ENCODE peak calls at places on chromosomes 13 and 19, in five cellular contexts. J is H54, G is heart left ventricle, K is upper lobe of left lung, F is A549. Y is an unnamed sample.

GRCh38 chr13:32267836-32268439 is 47.2 kb downstream of the ZAR1L start:
- DNase-seq in K (no peak), G (no peak), J (no peak), F (no peak), Y (no peak)

GRCh38 chr19:46739290-46739771 is 6.5 kb upstream of the FKRP start:
- DNase-seq in K (no peak), J (no peak), F (no peak), G (peak; percentile 88), Y (no peak)

GRCh38 chr13:45196091-45196490 is 4.8 kb downstream of the KCTD4 start:
- DNase-seq in F (no peak), K (no peak), G (no peak), J (no peak), Y (no peak)

GRCh38 chr19:17205237-17206140 is 9.7 kb upstream of the USE1 start:
- DNase-seq in K (no peak), J (no peak), F (peak; percentile 57), G (peak; percentile 71), Y (no peak)

GRCh38 chr19:10811391-10812111 is 24.5 kb downstream of the TMED1 start:
- DNase-seq in G (no peak), K (no peak), F (no peak), J (no peak), Y (no peak)

GRCh38 chr19:18629166-18630088 is 7.4 kb upstream of the KLHL26 start:
- DNase-seq in F (no peak), K (no peak), G (no peak), J (no peak), Y (peak; percentile 82)

GRCh38 chr19:21451187-21451586 is 54.2 kb upstream of the ZNF429 start:
- DNase-seq in J (no peak), G (no peak), F (no peak), K (no peak), Y (no peak)

GRCh38 chr19:44051654-44052402 is at the start of gene ZNF223:
- DNase-seq in J (peak; percentile 74), G (peak; percentile 94), F (peak; percentile 98), K (peak; percentile 88), Y (peak; percentile 96)

GRCh38 chr13:108214511-108215383 is 589 bp downstream of the LIG4 start:
- DNase-seq in G (peak; percentile 60), K (peak; percentile 49), F (no peak), J (no peak), Y (no peak)

GRCh38 chr19:6479836-6480398 is 1.7 kb downstream of the DENND1C start:
- DNase-seq in J (no peak), F (no peak), G (no peak), K (no peak), Y (no peak)

GRCh38 chr13:28528388-28528787 is 33.5 kb upstream of the FLT1 start:
- DNase-seq in J (no peak), K (no peak), F (no peak), G (no peak), Y (no peak)

DNA sequence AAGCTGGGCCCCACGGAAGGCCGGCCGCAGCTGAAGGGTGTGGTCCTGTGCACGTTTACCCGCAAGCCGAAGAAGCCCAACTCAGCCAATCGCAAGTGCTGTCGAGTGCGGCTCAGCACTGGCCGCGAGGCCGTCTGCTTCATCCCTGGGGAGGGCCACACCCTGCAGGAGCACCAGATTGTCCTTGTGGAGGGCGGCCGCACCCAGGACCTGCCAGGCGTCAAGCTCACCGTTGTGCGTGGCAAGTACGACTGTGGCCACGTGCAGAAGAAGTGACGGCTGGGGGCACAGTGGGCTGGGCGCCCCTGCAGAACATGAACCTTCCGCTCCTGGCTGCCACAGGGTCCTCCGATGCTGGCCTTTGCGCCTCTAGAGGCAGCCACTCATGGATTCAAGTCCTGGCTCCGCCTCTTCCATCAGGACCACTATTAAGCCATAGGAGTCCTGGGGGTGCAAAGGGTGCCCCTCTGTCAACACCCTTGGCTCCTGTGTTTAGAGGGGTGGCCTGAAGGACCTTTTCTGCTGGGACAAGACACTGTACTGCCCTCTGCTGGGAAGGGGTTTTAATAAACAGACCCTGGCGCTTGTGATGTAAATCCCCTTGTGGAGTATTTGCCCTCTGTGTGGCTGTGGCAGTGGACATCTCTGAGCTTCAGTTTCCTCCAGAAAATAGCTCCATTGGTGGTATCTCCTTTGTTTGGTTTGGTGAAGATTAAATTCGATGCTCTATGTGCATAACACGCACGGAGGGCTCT is 1.9 kb downstream of the MRPS12 start:
- DNase-seq in K (peak; percentile 85), F (peak; percentile 89), G (no peak), J (no peak), Y (no peak)
- TF ChIP-seq POLR2A in K (no peak), F (no peak), G (no peak), J (no peak), Y (no peak)

GRCh38 chr19:40285353-40286234 is 449 bp upstream of the AKT2 start:
- DNase-seq in K (peak; percentile 95), F (peak; percentile 100), G (peak; percentile 98), J (peak; percentile 98), Y (peak; percentile 100)
- TF ChIP-seq POLR2A in K (peak; percentile 49), F (peak; percentile 74), G (peak; percentile 34), J (no peak), Y (no peak)

GRCh38 chr13:36819064-36819810 is at the start of gene RFXAP:
- DNase-seq in F (peak; percentile 55), G (peak; percentile 97), J (peak; percentile 78), K (peak; percentile 99), Y (peak; percentile 96)
- TF ChIP-seq POLR2A in F (peak; percentile 54), G (peak; percentile 75), J (peak; percentile 65), K (peak; percentile 61), Y (no peak)

GRCh38 chr19:13880059-13880672 is 3.2 kb downstream of the NANOS3 start:
- DNase-seq in G (peak; percentile 99), F (peak; percentile 78), K (peak; percentile 99), J (peak; percentile 97), Y (peak; percentile 100)
- TF ChIP-seq POLR2A in G (peak; percentile 58), F (no peak), K (no peak), J (peak; percentile 13), Y (no peak)

DNA sequence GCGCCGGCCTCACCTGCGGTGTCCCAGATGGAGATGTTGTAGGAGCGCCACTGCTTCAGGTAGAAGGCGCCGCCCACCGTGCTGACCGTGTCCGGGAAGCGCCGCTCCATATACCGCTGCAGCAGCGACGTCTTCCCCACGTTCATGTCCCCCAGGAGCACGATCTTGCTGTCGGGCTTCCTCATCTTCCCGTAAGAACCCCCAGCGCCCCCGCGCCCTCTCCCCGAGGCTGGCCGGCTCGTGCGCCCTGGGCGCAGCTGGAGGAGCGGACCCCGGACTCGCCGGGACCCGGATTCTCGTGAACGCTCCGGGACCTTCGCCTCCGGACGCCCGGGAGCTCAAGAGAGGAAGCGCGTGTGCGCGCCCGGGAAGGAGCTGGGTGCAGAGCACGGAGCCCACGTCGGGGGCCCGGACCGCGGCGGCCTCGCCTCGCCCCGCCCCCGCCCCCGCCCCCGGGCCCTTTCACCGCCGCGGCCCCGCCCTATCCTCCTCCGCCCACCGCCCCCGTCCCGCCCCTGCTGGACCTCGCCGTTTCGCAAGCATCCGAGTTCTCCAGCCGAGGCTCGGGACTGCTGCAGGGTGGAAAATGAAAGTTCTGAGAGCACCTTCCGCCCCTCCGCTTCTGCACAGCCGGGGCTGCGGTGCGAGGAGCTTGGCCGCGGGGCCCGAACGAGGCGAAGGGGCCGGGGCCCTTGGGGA is at the start of gene RAB20:
- DNase-seq in F (peak; percentile 45), J (peak; percentile 92), K (peak; percentile 95), G (peak; percentile 94), Y (peak; percentile 97)
- TF ChIP-seq POLR2A in F (no peak), J (peak; percentile 7), K (peak; percentile 27), G (peak; percentile 46), Y (no peak)

DNA sequence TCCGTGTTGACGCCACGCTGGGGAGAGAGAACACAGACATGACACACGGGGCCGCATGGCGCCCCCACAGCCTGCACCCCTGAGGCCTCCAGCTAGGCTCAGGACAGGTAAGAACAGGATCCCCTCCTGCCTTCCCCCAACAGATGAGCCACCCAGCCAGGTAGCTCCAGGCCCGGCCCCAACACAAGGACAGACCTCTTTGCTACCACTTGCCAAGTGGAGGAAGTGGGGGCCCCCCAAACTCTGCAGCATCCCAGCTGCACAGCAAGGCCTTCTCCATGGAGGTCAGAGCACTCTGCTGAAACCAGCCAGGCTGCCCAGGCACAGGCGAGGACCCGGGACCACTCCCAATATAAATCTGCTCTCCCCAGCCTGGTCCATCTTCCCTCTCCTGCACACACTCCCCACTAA is 31.5 kb downstream of the PEPD start:
- DNase-seq in J (no peak), F (no peak), K (peak; percentile 68), G (no peak), Y (no peak)
- TF ChIP-seq POLR2A in J (no peak), F (no peak), K (no peak), G (no peak), Y (no peak)